ENCODE peak calls at places on chromosomes 16 and 17, in eight cellular contexts. E, R, H, S, B, Z, L and O are unnamed samples. For H3K9me3, the result is how much of the 10 kb centered on the place peaks cover.

GRCh38 chr17:37826497-37827115 is 81.7 kb upstream of the HNF1B start:
- DNase-seq in E (no peak), R (no peak), H (no peak), S (no peak), B (no peak), Z (no peak), L (no peak), O (no peak)

GRCh38 chr16:82451449-82451848 is 175.3 kb upstream of the CDH13 start:
- DNase-seq in E (no peak), R (no peak), H (no peak), S (no peak), B (no peak), Z (no peak), L (no peak), O (no peak)

GRCh38 chr17:47315451-47316266 is 8.1 kb upstream of the EFCAB13 start:
- DNase-seq in E (no peak), R (peak), H (peak), S (peak), B (no peak), Z (peak), L (peak), O (peak)

GRCh38 chr17:8124350-8125195 is 667 bp upstream of the HES7 start:
- DNase-seq in E (no peak), R (peak), H (no peak), S (no peak), B (no peak), Z (no peak), L (no peak), O (no peak)

GRCh38 chr16:85657267-85657650 is 31.5 kb downstream of the GINS2 start:
- DNase-seq in E (peak), R (no peak), H (no peak), S (no peak), B (peak), Z (no peak), L (no peak), O (no peak)

GRCh38 chr17:61152898-61153297 is 246.7 kb upstream of the TBX2 start:
- DNase-seq in E (no peak), R (no peak), H (no peak), S (no peak), B (no peak), Z (no peak), L (no peak), O (no peak)

GRCh38 chr17:68460096-68460495 is 2.8 kb upstream of the WIPI1 start:
- DNase-seq in E (no peak), R (no peak), H (no peak), S (no peak), B (no peak), Z (no peak), L (no peak), O (no peak)

GRCh38 chr16:30121741-30122620 is 1.0 kb downstream of the MAPK3 start:
- DNase-seq in E (peak), R (no peak), H (peak), S (no peak), B (no peak), Z (peak), L (peak), O (no peak)

GRCh38 chr17:75036643-75037268 is 10.0 kb downstream of the ATP5PD start:
- DNase-seq in E (peak), R (peak), H (peak), S (peak), B (peak), Z (peak), L (peak), O (no peak)

GRCh38 chr16:12017583-12017982 is 41.0 kb downstream of the SNX29 start:
- DNase-seq in E (no peak), R (no peak), H (peak), S (no peak), B (no peak), Z (no peak), L (no peak), O (no peak)

GRCh38 chr16:86455609-86456008 is 54.7 kb upstream of the FOXF1 start:
- DNase-seq in E (no peak), R (no peak), H (no peak), S (no peak), B (no peak), Z (no peak), L (no peak), O (no peak)

GRCh38 chr17:39365252-39365651 is 36.2 kb downstream of the FBXL20 start:
- DNase-seq in E (no peak), R (no peak), H (peak), S (no peak), B (no peak), Z (no peak), L (no peak), O (no peak)

GRCh38 chr16:71846443-71846842 is 667 bp downstream of the ATXN1L start:
- DNase-seq in E (no peak), R (no peak), H (peak), S (no peak), B (no peak), Z (no peak), L (peak), O (no peak)

GRCh38 chr17:9707917-9708316 is 62.6 kb downstream of the USP43 start:
- DNase-seq in E (no peak), R (no peak), H (no peak), S (no peak), B (no peak), Z (no peak), L (no peak), O (no peak)

GRCh38 chr17:41512789-41513547 is 5.7 kb downstream of the KRT15 start:
- DNase-seq in E (no peak), R (no peak), H (no peak), S (no peak), B (no peak), Z (no peak), L (no peak), O (no peak)

GRCh38 chr17:74368341-74369152 is 1.2 kb downstream of the GPR142 start:
- DNase-seq in E (peak), R (peak), H (peak), S (peak), B (peak), Z (peak), L (peak), O (peak)

GRCh38 chr16:81170824-81171223 is 67.7 kb upstream of the BCO1 start:
- DNase-seq in E (no peak), R (no peak), H (no peak), S (no peak), B (no peak), Z (no peak), L (no peak), O (no peak)

GRCh38 chr17:33013596-33014375 is 22.1 kb downstream of the SPACA3 start:
- DNase-seq in E (no peak), R (no peak), H (no peak), S (no peak), B (no peak), Z (no peak), L (no peak), O (no peak)

GRCh38 chr16:49140618-49141017 is 141.0 kb downstream of the CBLN1 start:
- DNase-seq in E (no peak), R (no peak), H (no peak), S (no peak), B (no peak), Z (no peak), L (no peak), O (no peak)

GRCh38 chr17:55053855-55054254 is 85.3 kb downstream of the STXBP4 start:
- DNase-seq in E (no peak), R (peak), H (peak), S (no peak), B (no peak), Z (no peak), L (no peak), O (no peak)

DNA sequence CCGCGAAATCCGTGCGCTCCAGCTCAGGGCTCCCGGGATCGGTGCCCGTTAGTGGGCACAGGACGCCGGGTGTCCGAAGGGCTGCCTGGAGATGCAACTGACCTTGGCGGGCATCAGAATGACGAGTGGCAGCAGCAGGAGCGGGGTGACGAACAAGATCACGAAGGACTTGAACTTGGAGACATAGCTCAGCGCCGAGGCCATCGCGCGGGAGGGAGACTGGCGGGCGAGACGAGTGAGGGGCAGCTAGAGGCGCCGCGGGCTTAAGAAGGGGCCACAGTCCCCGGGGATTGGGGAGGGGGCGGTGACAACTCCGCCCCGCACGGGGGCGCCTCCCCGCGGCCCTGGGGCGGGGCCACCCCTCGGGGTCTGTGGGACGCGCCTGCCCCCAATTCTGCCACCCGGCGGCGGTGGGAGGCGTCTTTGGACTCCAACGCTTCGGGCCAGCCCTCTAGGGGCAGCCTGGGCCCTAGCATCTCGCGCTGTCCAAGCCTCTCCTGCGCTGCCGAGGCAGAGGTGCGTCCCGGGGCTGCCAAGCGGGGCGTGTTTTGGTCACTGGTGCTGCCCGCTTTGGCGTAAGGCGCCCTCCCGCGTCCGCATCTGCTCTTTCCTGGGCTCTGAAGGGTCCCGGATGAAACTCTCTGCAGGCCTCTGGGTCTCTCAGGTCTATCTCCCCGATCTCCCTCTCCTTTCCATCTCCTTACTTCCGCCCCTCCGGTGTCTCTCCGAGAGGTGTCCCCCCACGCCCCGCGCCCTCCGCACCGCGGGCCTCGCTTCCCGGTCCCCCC is at the start of gene SLC13A5:
- DNase-seq in E (no peak), R (peak), H (peak), S (no peak), B (peak), Z (peak), L (no peak), O (peak)
- TF ChIP-seq CTCF in E (peak), R (peak), H (peak), S (no peak), B (no peak), Z (no peak), L (no peak), O (peak)

DNA sequence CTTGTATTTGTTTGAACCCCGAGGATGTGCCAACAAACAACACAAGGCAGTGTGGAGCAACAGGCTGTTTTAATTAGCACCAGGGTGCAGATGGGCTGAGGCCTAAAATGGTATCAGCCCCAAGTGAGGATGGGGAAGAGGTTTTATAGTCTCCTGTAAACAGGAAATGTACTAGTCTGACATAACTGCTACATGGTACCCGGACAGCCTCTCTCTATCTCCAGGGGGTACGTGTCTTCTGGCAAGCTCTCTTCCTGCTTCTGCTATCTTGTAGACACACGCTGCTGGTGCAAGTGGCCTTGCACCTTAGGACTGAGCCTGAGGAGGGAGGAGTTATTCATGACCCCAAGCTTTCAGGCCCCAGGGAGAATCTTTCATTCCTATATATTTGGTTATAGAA is 2451.0 kb downstream of the TP53TG3F start:
- DNase-seq in E (no peak), R (no peak), H (no peak), S (no peak), B (no peak), Z (no peak), L (no peak), O (no peak)
- H3K9me3 ChIP-seq in E (under half), R (under half), H (under half), S (under half), B (under half), Z (under half), L (under half), O (under half)

DNA sequence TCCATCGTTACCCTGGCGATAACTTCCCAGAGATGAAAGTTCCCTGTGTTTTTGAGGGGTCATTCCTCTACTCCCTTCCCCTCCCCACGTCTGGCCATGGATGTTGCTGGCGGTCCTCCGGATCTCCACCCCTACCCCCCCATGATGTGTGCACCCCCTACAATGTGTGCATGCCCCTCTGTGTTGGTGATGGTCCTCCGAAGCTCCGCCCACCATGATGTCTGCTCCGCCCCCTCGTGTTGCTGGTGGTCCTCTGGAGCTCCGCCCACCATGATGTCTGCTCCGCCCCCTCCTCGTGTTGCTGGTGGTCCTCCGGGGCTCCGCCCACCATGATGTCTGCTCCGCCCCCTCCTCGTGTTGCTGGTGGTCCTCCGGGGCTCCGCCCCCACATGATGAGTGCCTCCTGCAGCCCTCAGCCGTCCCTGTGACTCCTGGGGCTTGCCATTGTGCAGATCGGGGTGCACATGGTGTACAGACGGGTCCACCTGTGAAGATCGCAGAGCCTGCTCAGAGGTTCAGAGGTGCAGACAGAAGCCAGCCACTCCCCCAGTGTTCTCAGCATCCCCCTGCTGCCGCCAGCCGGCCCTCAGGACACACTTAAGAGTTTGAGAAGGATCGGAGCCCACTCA is 129.2 kb upstream of the CHMP6 start:
- DNase-seq in E (peak), R (no peak), H (no peak), S (no peak), B (peak), Z (no peak), L (peak), O (no peak)
- H3K27ac ChIP-seq in E (no peak), R (no peak), H (no peak), S (no peak), B (no peak), Z (no peak), L (no peak), O (no peak)

GRCh38 chr17:13952252-13952721 is 117.0 kb upstream of the COX10 start:
- DNase-seq in E (no peak), R (no peak), H (no peak), S (no peak), B (no peak), Z (no peak), L (no peak), O (no peak)
- TF ChIP-seq CTCF in E (no peak), R (no peak), H (no peak), S (no peak), B (no peak), Z (no peak), L (no peak), O (no peak)

GRCh38 chr16:35691057-35691456 is 2231.6 kb downstream of the TP53TG3F start:
- DNase-seq in E (no peak), R (no peak), H (no peak), S (no peak), B (no peak), Z (no peak), L (no peak), O (no peak)
- H3K9me3 ChIP-seq in E (under half), R (under half), H (under half), S (under half), B (under half), Z (under half), L (under half), O (under half)

DNA sequence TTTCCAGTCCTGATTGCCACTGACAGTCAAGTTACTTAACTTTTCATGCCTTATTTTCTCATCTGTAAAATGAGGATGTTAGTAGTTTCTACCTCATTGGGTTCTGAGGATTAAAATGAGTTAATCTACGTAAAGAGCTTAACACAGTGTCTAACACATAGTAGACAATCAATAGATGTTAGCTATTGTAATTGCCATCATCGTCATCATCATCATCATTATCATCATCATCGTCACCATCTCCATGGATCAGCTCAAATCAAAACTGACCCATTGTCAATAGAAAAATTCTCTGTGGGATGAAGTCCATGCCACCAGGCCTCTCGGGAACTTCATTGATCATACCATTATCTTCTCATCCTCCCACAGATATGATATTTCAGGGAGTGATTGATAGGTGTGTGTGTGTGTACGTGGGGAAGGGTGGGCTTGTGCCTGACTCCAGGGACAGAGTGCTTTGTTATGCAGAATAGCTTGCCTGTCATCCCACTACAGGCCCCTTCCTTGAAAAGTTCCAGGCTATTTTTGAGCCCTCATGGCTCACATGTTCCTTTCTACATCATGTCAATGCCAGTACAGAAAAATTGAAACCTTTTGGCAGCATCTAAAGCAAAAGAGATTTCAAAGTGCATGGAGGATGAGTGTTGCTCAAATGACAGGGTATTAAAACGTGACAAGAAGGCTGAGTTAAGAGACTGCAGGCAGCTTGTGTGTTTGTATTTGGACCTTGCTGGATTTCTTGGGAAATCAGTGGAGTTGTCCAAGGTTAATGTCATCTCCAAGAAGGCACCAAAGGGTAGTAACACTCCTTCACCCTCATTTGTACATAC is 133.9 kb downstream of the PRKCB start:
- DNase-seq in E (no peak), R (no peak), H (no peak), S (no peak), B (no peak), Z (no peak), L (no peak), O (no peak)
- H3K27ac ChIP-seq in E (no peak), R (no peak), H (no peak), S (no peak), B (no peak), Z (no peak), L (no peak), O (no peak)

GRCh38 chr17:82106697-82107305 is 8.8 kb upstream of the FASN start:
- DNase-seq in E (no peak), R (no peak), H (no peak), S (no peak), B (peak), Z (no peak), L (no peak), O (peak)

GRCh38 chr17:82104797-82105416 is 6.9 kb upstream of the FASN start:
- DNase-seq in E (peak), R (no peak), H (no peak), S (no peak), B (no peak), Z (no peak), L (no peak), O (peak)

GRCh38 chr17:82107341-82107860 is 9.4 kb upstream of the FASN start:
- DNase-seq in E (no peak), R (peak), H (no peak), S (no peak), B (peak), Z (no peak), L (no peak), O (peak)

GRCh38 chr17:82105417-82105881 is 7.4 kb upstream of the FASN start:
- DNase-seq in E (no peak), R (no peak), H (no peak), S (no peak), B (no peak), Z (no peak), L (no peak), O (peak)

DNA sequence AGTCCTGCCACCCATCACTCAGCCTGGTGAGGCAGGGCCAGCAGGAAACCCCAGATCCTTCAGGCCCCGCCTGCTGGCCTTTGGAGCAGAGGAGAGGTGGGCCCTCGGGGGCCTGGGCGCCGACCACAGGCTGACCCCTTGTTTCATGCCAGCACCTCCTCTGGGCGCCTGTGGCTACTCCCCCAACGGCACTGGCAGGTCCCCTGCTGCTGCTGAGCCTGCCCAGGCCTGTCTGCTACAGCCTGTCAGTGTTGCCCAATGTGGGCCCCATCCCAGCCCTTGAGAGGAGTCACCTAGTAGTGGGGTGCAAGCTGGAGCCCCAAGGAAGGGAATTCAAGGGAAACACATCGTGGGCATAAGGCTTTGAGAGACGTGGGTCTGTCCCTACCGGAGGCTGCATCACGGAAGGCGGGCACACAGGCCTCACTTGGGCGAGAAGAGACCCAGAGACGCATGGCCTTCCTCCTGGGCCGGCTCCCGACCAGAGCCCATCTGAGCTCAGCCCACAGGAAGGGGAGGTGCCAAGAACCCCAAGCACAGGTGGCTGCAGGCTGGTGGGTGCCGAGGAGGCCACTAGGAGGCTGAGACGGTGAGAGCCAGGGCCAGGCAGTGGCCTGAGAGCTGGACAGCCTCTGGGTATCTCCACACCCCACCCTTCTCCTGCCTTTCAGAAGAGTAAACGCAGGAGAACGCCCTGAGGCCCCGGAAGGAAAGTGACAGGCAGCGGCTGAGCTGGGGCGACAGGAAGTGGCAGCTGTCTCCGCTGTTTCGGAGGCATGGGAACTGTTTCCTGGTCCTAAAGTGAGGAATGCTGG is 8.1 kb upstream of the FASN start:
- DNase-seq in E (peak), R (peak), H (peak), S (peak), B (no peak), Z (peak), L (peak), O (peak)
- TF ChIP-seq CTCF in E (no peak), R (no peak), H (peak), S (peak), B (peak), Z (no peak), L (peak), O (peak)

GRCh38 chr16:35735403-35736251 is 2276.2 kb downstream of the TP53TG3F start:
- DNase-seq in E (no peak), R (no peak), H (no peak), S (no peak), B (no peak), Z (no peak), L (no peak), O (no peak)
- H3K9me3 ChIP-seq in E (under half), R (under half), H (under half), S (under half), B (under half), Z (under half), L (under half), O (under half)

GRCh38 chr17:14156689-14157088 is 80.0 kb downstream of the CDRT15 start:
- DNase-seq in E (no peak), R (no peak), H (peak), S (no peak), B (no peak), Z (no peak), L (no peak), O (no peak)
- H3K27ac ChIP-seq in E (no peak), R (no peak), H (no peak), S (no peak), B (no peak), Z (no peak), L (no peak), O (no peak)